ENCODE peak calls at places on chromosomes 12 and 14, in five cellular contexts. T is kidney, N is stomach, R is transverse colon, M is esophagus squamous epithelium. W is an unnamed sample.

GRCh38 chr14:100816286-100816949 is 9.5 kb upstream of the MEG3 start:
- DNase-seq in R (no peak), M (no peak), T (peak; percentile 18), N (no peak), W (no peak)

GRCh38 chr12:12153596-12153995 is 82.9 kb downstream of the BCL2L14 start:
- DNase-seq in M (no peak), N (no peak), R (no peak), T (no peak), W (no peak)

GRCh38 chr12:65430571-65431306 is 152.3 kb downstream of the MSRB3 start:
- DNase-seq in T (no peak), N (no peak), R (no peak), M (no peak), W (no peak)

GRCh38 chr12:58310368-58310767 is 369.0 kb downstream of the ATP23 start:
- DNase-seq in T (no peak), M (no peak), N (no peak), R (no peak), W (no peak)

GRCh38 chr12:263574-263973 is 938 bp upstream of the SLC6A13 start:
- DNase-seq in N (no peak), R (no peak), M (no peak), T (no peak), W (no peak)

GRCh38 chr12:115103884-115104883 is 420.2 kb upstream of the TBX3 start:
- DNase-seq in R (no peak), N (no peak), M (no peak), T (peak; percentile 87), W (no peak)

GRCh38 chr12:6871052-6871957 is 1.8 kb downstream of the SPSB2 start:
- DNase-seq in T (peak; percentile 79), N (peak; percentile 45), R (peak; percentile 83), M (no peak), W (no peak)

GRCh38 chr12:716506-716905 is 35.9 kb upstream of the WNK1 start:
- DNase-seq in M (no peak), N (no peak), R (no peak), T (no peak), W (no peak)

GRCh38 chr14:96246535-96246839 is 9.5 kb upstream of the BDKRB1 start:
- DNase-seq in T (no peak), R (no peak), N (no peak), M (no peak), W (no peak)

GRCh38 chr14:51521764-51522163 is 129.9 kb upstream of the FRMD6 start:
- DNase-seq in M (no peak), T (no peak), N (no peak), R (no peak), W (no peak)

GRCh38 chr14:61213116-61213720 is 67.9 kb downstream of the TMEM30B start:
- DNase-seq in R (no peak), N (no peak), T (no peak), M (no peak), W (no peak)

GRCh38 chr12:121279507-121279915 is 17.0 kb downstream of the CAMKK2 start:
- DNase-seq in T (peak; percentile 82), N (no peak), R (peak; percentile 23), M (no peak), W (no peak)

GRCh38 chr14:25041484-25041883 is 8.5 kb downstream of the STXBP6 start:
- DNase-seq in N (no peak), T (no peak), M (no peak), R (no peak), W (no peak)

GRCh38 chr12:54390176-54390667 is 5.7 kb upstream of the ZNF385A start:
- DNase-seq in R (no peak), M (no peak), N (no peak), T (peak; percentile 61), W (no peak)

GRCh38 chr12:42757735-42758134 is 168.2 kb upstream of the PRICKLE1 start:
- DNase-seq in R (no peak), T (no peak), M (no peak), N (no peak), W (no peak)

GRCh38 chr12:96687719-96688118 is 198.3 kb downstream of the CFAP54 start:
- DNase-seq in N (no peak), R (no peak), M (no peak), T (no peak), W (no peak)

GRCh38 chr14:31205681-31206535 is 1.7 kb downstream of the HECTD1 start:
- DNase-seq in R (no peak), T (no peak), N (no peak), M (no peak), W (no peak)

GRCh38 chr12:56591111-56591510 is 39.0 kb downstream of the BAZ2A start:
- DNase-seq in N (no peak), M (no peak), R (no peak), T (no peak), W (no peak)

DNA sequence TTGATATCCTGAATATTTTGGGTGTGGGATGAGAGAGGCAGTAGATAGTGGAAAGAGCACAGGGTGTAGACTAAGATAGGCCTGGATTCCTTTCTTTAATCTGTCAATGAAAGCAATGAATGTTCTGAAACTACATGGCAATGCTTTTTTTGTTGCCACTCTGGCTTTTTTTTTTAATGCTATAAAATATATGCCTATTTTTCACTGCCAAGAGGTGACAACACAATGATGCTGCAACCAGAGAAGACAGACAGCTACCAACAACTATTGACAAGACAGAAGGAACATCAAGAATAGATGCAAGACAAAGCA is 9.4 kb downstream of the ANG start:
- DNase-seq in T (no peak), R (no peak), N (no peak), M (no peak), W (no peak)
- TF ChIP-seq CTCF in T (no peak), R (no peak), N (no peak), M (no peak), W (no peak)

GRCh38 chr14:99198746-99199145 is 73.3 kb downstream of the BCL11B start:
- DNase-seq in R (no peak), N (no peak), M (no peak), T (no peak), W (no peak)
- H3K4me1 ChIP-seq in R (no peaks in the 10 kb centered on the region), N (no peaks in the 10 kb centered on the region), M (peaks cover 51% of the 10 kb centered on the region), T (peaks cover 9% of the 10 kb centered on the region), W (no peaks in the 10 kb centered on the region)

GRCh38 chr12:77642246-77642645 is 188.4 kb upstream of the NAV3 start:
- DNase-seq in N (no peak), M (no peak), R (no peak), T (no peak), W (no peak)
- H3K36me3 ChIP-seq in N (no peaks in the 10 kb centered on the region), M (no peaks in the 10 kb centered on the region), R (no peaks in the 10 kb centered on the region), T (no peaks in the 10 kb centered on the region), W (no peaks in the 10 kb centered on the region)

DNA sequence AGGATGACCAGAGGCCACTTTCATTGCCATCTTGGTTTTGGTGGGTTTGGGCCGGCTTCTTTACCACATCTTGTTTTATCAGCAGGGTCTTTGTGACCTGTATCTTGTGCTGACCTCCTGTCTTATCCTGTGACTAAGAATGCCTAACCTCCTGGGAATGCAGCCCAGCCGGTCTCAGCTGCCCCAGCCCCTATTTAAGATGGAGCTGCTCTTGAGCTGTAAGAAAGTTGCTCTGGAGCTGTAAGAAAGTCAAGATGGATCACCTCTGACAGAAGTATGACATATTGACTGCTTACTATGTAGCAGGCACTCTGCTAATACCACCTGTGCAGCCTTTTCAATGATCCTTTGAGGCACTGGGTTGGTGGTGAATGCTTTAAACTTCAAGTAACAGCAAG is 52.1 kb downstream of the RIN3 start:
- DNase-seq in R (no peak), M (no peak), N (no peak), T (no peak), W (no peak)
- TF ChIP-seq CTCF in R (no peak), M (no peak), N (no peak), T (no peak), W (no peak)

DNA sequence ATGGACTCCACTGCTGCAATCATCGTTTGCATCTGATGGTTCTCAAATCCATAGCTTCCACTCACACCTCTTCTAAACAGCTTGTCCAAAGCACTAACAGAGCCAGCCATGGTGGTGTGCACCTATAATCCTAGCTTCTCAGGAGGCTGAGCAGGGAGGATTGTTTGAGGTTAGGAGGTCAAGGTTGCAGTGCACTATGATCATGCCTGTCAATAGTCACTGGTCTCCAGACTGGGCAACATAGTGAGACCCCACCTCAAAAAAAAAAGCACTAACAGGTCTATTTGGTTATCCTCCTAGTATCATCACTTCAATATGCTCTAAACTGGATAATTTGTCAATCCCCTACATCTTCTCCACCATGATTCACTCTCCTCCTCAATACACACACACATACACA is 63.2 kb downstream of the TTC9 start:
- DNase-seq in M (no peak), T (no peak), R (no peak), N (no peak), W (no peak)
- H3K4me1 ChIP-seq in M (peaks cover 63% of the 10 kb centered on the region), T (no peaks in the 10 kb centered on the region), R (no peaks in the 10 kb centered on the region), N (peaks cover 9% of the 10 kb centered on the region), W (no peaks in the 10 kb centered on the region)